ENCODE peak calls at places on chromosomes 11 and 22, in six cellular contexts. T is WTC11, G is HCT116, I is K562, H is H1, E is GM12878. B is an unnamed sample.

GRCh38 chr22:26646158-26646557 is 11.2 kb upstream of the MIAT start:
- DNase-seq in T (no peak), E (no peak), I (no peak), G (no peak), H (no peak), B (no peak)

GRCh38 chr22:24402460-24403192 is 24.8 kb upstream of the ADORA2A start:
- DNase-seq in E (peak), I (no peak), H (no peak), G (peak), T (no peak), B (peak)

GRCh38 chr11:16528639-16529038 is 172.3 kb upstream of the SOX6 start:
- DNase-seq in E (no peak), G (no peak), T (no peak), I (no peak), H (no peak), B (no peak)

GRCh38 chr22:43789452-43789851 is 22.7 kb downstream of the EFCAB6 start:
- DNase-seq in T (no peak), E (no peak), G (no peak), I (no peak), H (no peak), B (no peak)

GRCh38 chr22:39727541-39727940 is 157.0 kb downstream of the CACNA1I start:
- DNase-seq in T (no peak), I (no peak), G (no peak), E (no peak), H (peak), B (no peak)

GRCh38 chr11:80155412-80156017 is 714.7 kb upstream of the TENM4 start:
- DNase-seq in I (peak), T (no peak), E (no peak), H (no peak), G (no peak), B (peak)

GRCh38 chr11:73308003-73308962 is at the start of gene ARHGEF17:
- DNase-seq in G (peak), I (peak), E (no peak), T (peak), H (peak), B (peak)

GRCh38 chr11:93219440-93219839 is 21.6 kb upstream of the SLC36A4 start:
- DNase-seq in T (no peak), I (no peak), E (no peak), G (no peak), H (no peak), B (no peak)

GRCh38 chr11:22626573-22627239 is 1.1 kb upstream of the FANCF start:
- DNase-seq in H (no peak), E (no peak), G (no peak), T (no peak), I (no peak), B (no peak)

GRCh38 chr22:49659924-49660315 is 167.8 kb downstream of the BRD1 start:
- DNase-seq in T (peak), H (no peak), I (no peak), E (no peak), G (no peak), B (no peak)

GRCh38 chr22:42893366-42894150 is 36.5 kb upstream of the ARFGAP3 start:
- DNase-seq in I (no peak), G (no peak), T (no peak), H (no peak), E (no peak), B (no peak)

GRCh38 chr11:118921121-118921928 is 4.4 kb downstream of the BCL9L start:
- DNase-seq in E (no peak), I (no peak), T (no peak), G (no peak), H (peak), B (peak)

GRCh38 chr11:93474122-93474521 is 69.1 kb downstream of the SMCO4 start:
- DNase-seq in I (no peak), G (no peak), E (no peak), H (no peak), T (no peak), B (no peak)

GRCh38 chr11:66363805-66364535 is 7.6 kb downstream of the SLC29A2 start:
- DNase-seq in E (no peak), I (peak), G (no peak), H (peak), T (peak), B (no peak)

GRCh38 chr22:22242488-22242887 is 2.1 kb upstream of the VPREB1 start:
- DNase-seq in I (no peak), H (no peak), E (no peak), T (no peak), G (no peak), B (no peak)

GRCh38 chr11:6402061-6402470 is 11.8 kb downstream of the SMPD1 start:
- DNase-seq in I (no peak), H (no peak), T (no peak), G (no peak), E (no peak), B (peak)

GRCh38 chr11:44387825-44388224 is 77.9 kb upstream of the ALX4 start:
- DNase-seq in G (no peak), H (no peak), I (no peak), T (no peak), E (no peak), B (no peak)

GRCh38 chr22:40436460-40437431 is 66.4 kb downstream of the SGSM3 start:
- DNase-seq in I (peak), H (no peak), T (no peak), E (peak), G (peak), B (peak)

GRCh38 chr11:124900464-124900863 is 2.8 kb upstream of the ROBO4 start:
- DNase-seq in T (no peak), G (peak), H (peak), I (no peak), E (no peak), B (peak)

GRCh38 chr22:20115691-20116375 is at the start of gene RANBP1:
- DNase-seq in E (no peak), T (no peak), H (no peak), I (peak), G (no peak), B (no peak)

GRCh38 chr11:57638005-57638760 is 11.5 kb downstream of the YPEL4 start:
- DNase-seq in I (no peak), G (no peak), T (peak), E (no peak), H (peak), B (peak)
- TF ChIP-seq SP1 in I (no peak), G (no peak), T (no peak), E (no peak), H (peak), B (no peak)

GRCh38 chr11:128942272-128942612 is 429 bp downstream of the TP53AIP1 start:
- DNase-seq in G (no peak), T (no peak), I (no peak), H (no peak), E (no peak), B (no peak)
- TF ChIP-seq CTCF in G (no peak), T (no peak), I (no peak), H (no peak), E (no peak), B (no peak)

DNA sequence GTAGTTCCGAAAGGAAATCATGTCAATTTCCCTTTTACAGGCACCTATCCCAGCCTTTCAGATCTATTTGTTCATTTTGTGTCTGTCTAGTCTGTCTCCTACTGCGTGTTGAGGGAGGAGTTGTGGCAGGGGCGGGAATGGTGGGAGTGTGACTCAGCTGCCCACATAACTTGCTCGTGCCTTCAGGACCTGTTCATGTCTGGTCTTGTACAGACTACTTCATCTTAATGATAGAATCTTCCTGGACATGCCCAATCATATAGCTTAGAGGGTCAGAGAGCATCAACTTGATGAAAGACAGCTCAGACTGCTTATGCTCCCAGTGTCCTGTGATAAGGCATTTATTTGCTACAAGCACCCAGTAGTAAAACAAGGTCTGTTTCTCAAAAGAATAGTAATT is 61.0 kb upstream of the BIRC3 start:
- DNase-seq in G (no peak), E (no peak), I (no peak), T (no peak), H (no peak), B (no peak)
- TF ChIP-seq SP1 in G (peak), E (no peak), I (no peak), T (no peak), H (no peak), B (no peak)

GRCh38 chr11:81705283-81705682 is 1028.4 kb downstream of the FAM181B start:
- DNase-seq in G (no peak), H (no peak), E (no peak), I (no peak), T (no peak), B (no peak)

GRCh38 chr11:81707881-81708280 is 1025.8 kb downstream of the FAM181B start:
- DNase-seq in H (no peak), G (no peak), I (no peak), E (no peak), T (peak), B (no peak)
- TF ChIP-seq CTCF in H (peak), G (no peak), I (no peak), E (peak), T (peak), B (no peak)

GRCh38 chr11:120632579-120632978 is 121.0 kb downstream of the GRIK4 start:
- DNase-seq in I (peak), E (no peak), G (no peak), H (no peak), T (no peak), B (no peak)
- TF ChIP-seq SP1 in I (no peak), E (no peak), G (no peak), H (no peak), T (no peak), B (no peak)

GRCh38 chr11:61555978-61556377 is 24.9 kb downstream of the SYT7 start:
- DNase-seq in E (no peak), H (no peak), T (no peak), G (no peak), I (no peak), B (no peak)

GRCh38 chr11:61556621-61557020 is 24.3 kb downstream of the SYT7 start:
- DNase-seq in I (no peak), H (no peak), G (no peak), E (no peak), T (no peak), B (no peak)

GRCh38 chr11:61553373-61554171 is 27.3 kb downstream of the SYT7 start:
- DNase-seq in E (no peak), G (no peak), T (no peak), I (no peak), H (no peak), B (no peak)

GRCh38 chr11:61554172-61554988 is 26.5 kb downstream of the SYT7 start:
- DNase-seq in E (no peak), I (no peak), T (no peak), H (no peak), G (no peak), B (no peak)

DNA sequence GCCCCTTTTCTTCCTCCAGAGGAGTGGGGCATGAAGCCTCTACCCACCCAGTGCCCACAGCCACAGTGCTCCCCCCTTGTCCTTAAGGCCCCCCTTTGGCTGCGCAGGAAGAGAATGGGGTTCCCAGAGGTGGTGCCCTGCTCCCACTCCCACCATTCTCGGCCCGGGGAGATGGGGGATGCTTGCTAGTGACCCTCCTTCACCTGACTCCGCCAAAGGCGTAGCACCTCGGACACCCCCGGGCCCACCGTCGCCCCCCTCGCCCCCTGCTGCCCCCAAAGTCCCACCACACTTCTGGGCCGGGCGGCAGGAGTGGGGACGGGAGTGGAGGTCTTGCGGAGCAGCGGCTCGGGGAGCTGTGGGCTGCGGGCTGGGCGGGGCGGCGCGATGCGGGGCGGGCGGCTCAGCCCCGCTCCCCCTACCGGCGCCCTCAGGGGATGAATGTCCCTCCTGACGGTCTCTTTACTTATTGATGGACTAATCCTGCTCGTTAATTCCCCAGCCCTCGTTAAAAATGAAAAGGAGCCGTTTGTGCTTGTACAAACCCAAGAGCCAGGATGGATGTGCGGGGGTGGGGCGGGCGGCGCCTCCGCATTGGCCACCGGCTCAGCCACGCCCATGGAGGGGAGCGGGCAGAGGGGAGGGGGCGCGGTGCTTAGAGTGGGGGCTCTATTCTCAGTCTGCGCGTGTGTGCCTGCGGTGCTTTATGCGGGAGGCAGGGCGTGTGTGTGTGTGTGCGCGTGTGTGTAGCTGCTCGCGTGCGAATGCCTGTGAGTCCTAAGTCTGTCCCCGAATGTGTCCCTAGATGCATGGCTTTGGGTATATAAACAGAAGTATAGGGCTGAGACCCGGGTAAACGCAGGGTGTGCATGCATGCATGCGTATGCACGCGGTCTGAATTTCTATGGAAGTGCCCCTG is 25.6 kb downstream of the SYT7 start:
- DNase-seq in T (peak), G (no peak), H (peak), E (no peak), I (peak), B (no peak)
- TF ChIP-seq CTCF in T (peak), G (no peak), H (peak), E (no peak), I (peak), B (no peak)

B was measured in HepG2.